ENCODE peak calls at places on chromosomes 5 and 9, in four cellular contexts. One of them, this sample, is unnamed. For H3K27me3, the result is how much of the 10 kb centered on the place peaks cover.

GRCh38 chr9:8764041-8764440 is 964.5 kb upstream of the DMAC1 start:
- DNase-seq in PC-9: no peak
- DNase-seq in left lung: no peak
- DNase-seq in CD4-positive, CD25-positive, alpha-beta regulatory T cell: no peak
- DNase-seq in this sample: no peak

GRCh38 chr5:102554092-102554491 is 55.3 kb upstream of the SLCO6A1 start:
- DNase-seq in CD4-positive, CD25-positive, alpha-beta regulatory T cell: no peak
- DNase-seq in left lung: no peak
- DNase-seq in PC-9: no peak
- DNase-seq in this sample: no peak

GRCh38 chr9:107219486-107219853 is 63.6 kb upstream of the RAD23B start:
- DNase-seq in left lung: no peak
- DNase-seq in CD4-positive, CD25-positive, alpha-beta regulatory T cell: no peak
- DNase-seq in PC-9: no peak
- DNase-seq in this sample: no peak

GRCh38 chr5:141483842-141484241 is 988 bp upstream of the PCDHGC4 start:
- DNase-seq in CD4-positive, CD25-positive, alpha-beta regulatory T cell: no peak
- DNase-seq in left lung: no peak
- DNase-seq in PC-9: no peak
- DNase-seq in this sample: no peak

GRCh38 chr5:132759114-132760042 is 12.2 kb downstream of the CCNI2 start:
- DNase-seq in CD4-positive, CD25-positive, alpha-beta regulatory T cell: no peak
- DNase-seq in PC-9: peak
- DNase-seq in left lung: no peak
- DNase-seq in this sample: no peak

GRCh38 chr9:86303316-86303975 is 21.1 kb upstream of the ISCA1 start:
- DNase-seq in left lung: no peak
- DNase-seq in CD4-positive, CD25-positive, alpha-beta regulatory T cell: peak
- DNase-seq in PC-9: no peak
- DNase-seq in this sample: peak

GRCh38 chr9:122158202-122158601 is 1.4 kb downstream of the NDUFA8 start:
- DNase-seq in CD4-positive, CD25-positive, alpha-beta regulatory T cell: peak
- DNase-seq in left lung: no peak
- DNase-seq in PC-9: no peak
- DNase-seq in this sample: peak

GRCh38 chr5:133421394-133421793 is 190.9 kb downstream of the FSTL4 start:
- DNase-seq in PC-9: no peak
- DNase-seq in CD4-positive, CD25-positive, alpha-beta regulatory T cell: no peak
- DNase-seq in left lung: no peak
- DNase-seq in this sample: peak

GRCh38 chr5:152824316-152824715 is 419.2 kb upstream of the NMUR2 start:
- DNase-seq in CD4-positive, CD25-positive, alpha-beta regulatory T cell: no peak
- DNase-seq in PC-9: no peak
- DNase-seq in left lung: no peak
- DNase-seq in this sample: no peak

GRCh38 chr9:82284758-82285157 is 296.2 kb downstream of the SPATA31D1 start:
- DNase-seq in CD4-positive, CD25-positive, alpha-beta regulatory T cell: no peak
- DNase-seq in PC-9: no peak
- DNase-seq in left lung: no peak
- DNase-seq in this sample: no peak

GRCh38 chr5:172731286-172732073 is 39.5 kb downstream of the DUSP1 start:
- DNase-seq in left lung: peak
- DNase-seq in CD4-positive, CD25-positive, alpha-beta regulatory T cell: no peak
- DNase-seq in PC-9: peak
- DNase-seq in this sample: no peak

GRCh38 chr5:90528704-90529233 is 615 bp downstream of the LYSMD3 start:
- DNase-seq in PC-9: no peak
- DNase-seq in CD4-positive, CD25-positive, alpha-beta regulatory T cell: peak
- DNase-seq in left lung: no peak
- DNase-seq in this sample: peak

GRCh38 chr9:68648971-68649370 is 56.1 kb upstream of the PIP5K1B start:
- DNase-seq in left lung: no peak
- DNase-seq in CD4-positive, CD25-positive, alpha-beta regulatory T cell: no peak
- DNase-seq in PC-9: no peak
- DNase-seq in this sample: no peak

GRCh38 chr9:92964981-92965758 is 17.8 kb downstream of the FGD3 start:
- DNase-seq in CD4-positive, CD25-positive, alpha-beta regulatory T cell: no peak
- DNase-seq in PC-9: no peak
- DNase-seq in left lung: peak
- DNase-seq in this sample: no peak

GRCh38 chr5:168895295-168896019 is 316.3 kb upstream of the PANK3 start:
- DNase-seq in left lung: no peak
- DNase-seq in CD4-positive, CD25-positive, alpha-beta regulatory T cell: no peak
- DNase-seq in PC-9: no peak
- DNase-seq in this sample: no peak

GRCh38 chr9:97911528-97911927 is 10.8 kb downstream of the TRMO start:
- DNase-seq in PC-9: no peak
- DNase-seq in CD4-positive, CD25-positive, alpha-beta regulatory T cell: no peak
- DNase-seq in left lung: no peak
- DNase-seq in this sample: no peak

GRCh38 chr5:157670662-157671591 is at the start of gene C5orf52:
- DNase-seq in PC-9: no peak
- DNase-seq in left lung: peak
- DNase-seq in CD4-positive, CD25-positive, alpha-beta regulatory T cell: no peak
- DNase-seq in this sample: no peak

GRCh38 chr9:33351547-33351946 is 50.8 kb downstream of the AQP7 start:
- DNase-seq in CD4-positive, CD25-positive, alpha-beta regulatory T cell: no peak
- DNase-seq in left lung: no peak
- DNase-seq in PC-9: no peak
- DNase-seq in this sample: no peak

GRCh38 chr9:112753725-112754124 is 3.2 kb downstream of the SNX30 start:
- DNase-seq in PC-9: peak
- DNase-seq in CD4-positive, CD25-positive, alpha-beta regulatory T cell: no peak
- DNase-seq in left lung: no peak
- DNase-seq in this sample: no peak

GRCh38 chr9:38178282-38178681 is 109.3 kb upstream of the SHB start:
- DNase-seq in PC-9: peak
- DNase-seq in CD4-positive, CD25-positive, alpha-beta regulatory T cell: no peak
- DNase-seq in left lung: no peak
- DNase-seq in this sample: no peak

GRCh38 chr9:974064-974992 is 2.1 kb upstream of the DMRT3 start:
- DNase-seq in PC-9: no peak
- DNase-seq in left lung: no peak
- DNase-seq in CD4-positive, CD25-positive, alpha-beta regulatory T cell: no peak
- DNase-seq in this sample: no peak

GRCh38 chr5:181060924-181061323 is 20.9 kb downstream of the BTNL9 start:
- DNase-seq in PC-9: no peak
- DNase-seq in CD4-positive, CD25-positive, alpha-beta regulatory T cell: no peak
- DNase-seq in left lung: no peak
- DNase-seq in this sample: no peak
- H3K27me3 ChIP-seq in PC-9: half or more
- H3K27me3 ChIP-seq in CD4-positive, CD25-positive, alpha-beta regulatory T cell: under half
- H3K27me3 ChIP-seq in left lung: under half
- H3K27me3 ChIP-seq in this sample: under half

DNA sequence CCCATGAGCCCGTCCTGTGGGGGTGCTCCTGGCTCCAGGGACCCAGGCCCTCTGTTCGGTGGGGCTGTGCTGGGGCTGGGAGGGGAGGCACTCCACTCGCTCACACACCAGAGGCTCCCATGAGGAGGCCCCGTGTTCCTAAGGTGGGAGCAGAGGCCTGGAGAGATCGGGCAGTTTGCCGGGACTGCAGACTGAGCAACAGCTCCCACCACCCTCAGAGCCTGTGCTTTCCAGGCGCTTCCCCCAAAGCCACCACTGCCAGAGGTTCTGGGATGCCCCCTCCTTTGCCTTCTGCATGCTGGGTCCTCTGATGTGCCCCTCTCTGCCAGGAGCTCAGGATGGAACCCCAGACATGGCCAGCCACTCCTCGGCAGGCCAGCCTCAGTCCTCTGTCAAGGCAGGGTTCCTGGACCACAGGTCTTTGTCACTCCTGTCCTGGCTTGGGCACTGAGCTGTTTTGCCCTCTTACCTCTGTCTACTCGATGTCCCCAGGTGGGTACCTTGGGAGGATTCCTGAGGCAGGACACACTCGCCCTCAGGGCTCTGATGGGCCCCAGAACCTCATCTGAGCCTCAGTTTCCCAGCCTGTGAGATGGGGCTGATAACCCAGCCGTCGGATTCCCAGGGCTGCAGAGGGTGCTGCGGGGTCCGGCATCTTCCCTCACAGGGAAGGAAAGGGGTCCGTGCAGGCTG is 80.8 kb downstream of the TSPAN17 start:
- DNase-seq in left lung: no peak
- DNase-seq in PC-9: no peak
- DNase-seq in CD4-positive, CD25-positive, alpha-beta regulatory T cell: no peak
- DNase-seq in this sample: no peak
- H3K27me3 ChIP-seq in left lung: under half
- H3K27me3 ChIP-seq in PC-9: half or more
- H3K27me3 ChIP-seq in CD4-positive, CD25-positive, alpha-beta regulatory T cell: under half
- H3K27me3 ChIP-seq in this sample: under half

GRCh38 chr5:56183507-56183906 is 49.6 kb downstream of the ANKRD55 start:
- DNase-seq in PC-9: peak
- DNase-seq in left lung: no peak
- DNase-seq in CD4-positive, CD25-positive, alpha-beta regulatory T cell: no peak
- DNase-seq in this sample: no peak

GRCh38 chr5:56190500-56190899 is 42.6 kb downstream of the ANKRD55 start:
- DNase-seq in CD4-positive, CD25-positive, alpha-beta regulatory T cell: peak
- DNase-seq in PC-9: no peak
- DNase-seq in left lung: peak
- DNase-seq in this sample: no peak

GRCh38 chr5:56191646-56192045 is 41.5 kb downstream of the ANKRD55 start:
- DNase-seq in left lung: no peak
- DNase-seq in CD4-positive, CD25-positive, alpha-beta regulatory T cell: no peak
- DNase-seq in PC-9: no peak
- DNase-seq in this sample: no peak

DNA sequence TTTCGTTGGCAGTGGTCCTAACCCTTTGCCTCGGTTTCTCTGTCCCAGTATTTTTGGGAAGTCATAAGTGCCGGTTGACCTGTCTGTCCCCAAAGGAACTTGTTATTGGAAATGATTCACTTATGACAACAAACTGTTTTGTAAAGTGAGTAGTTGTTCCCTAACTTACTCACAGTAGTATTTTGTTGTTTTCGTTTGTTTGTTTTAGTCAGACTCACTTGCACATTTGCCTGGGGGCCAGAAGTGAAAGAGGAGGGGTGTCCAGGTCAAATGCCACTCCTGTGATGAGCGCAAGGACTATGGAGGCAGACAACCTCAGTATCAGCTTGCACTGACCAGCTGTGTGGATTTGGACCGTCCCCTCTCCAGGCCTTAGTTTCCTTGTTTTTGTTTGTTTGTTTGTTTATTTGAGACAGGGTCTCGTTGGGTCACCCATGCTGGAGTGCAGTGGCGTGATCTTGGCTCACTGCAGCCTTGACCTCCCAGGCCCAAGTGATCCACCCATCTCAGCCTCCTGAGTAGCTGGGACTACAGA is 47.3 kb downstream of the ANKRD55 start:
- DNase-seq in left lung: no peak
- DNase-seq in CD4-positive, CD25-positive, alpha-beta regulatory T cell: no peak
- DNase-seq in PC-9: peak
- DNase-seq in this sample: no peak
- H3K27me3 ChIP-seq in left lung: under half
- H3K27me3 ChIP-seq in CD4-positive, CD25-positive, alpha-beta regulatory T cell: under half
- H3K27me3 ChIP-seq in PC-9: under half
- H3K27me3 ChIP-seq in this sample: under half

GRCh38 chr9:130296783-130297055 is 31.2 kb downstream of the HMCN2 start:
- DNase-seq in CD4-positive, CD25-positive, alpha-beta regulatory T cell: no peak
- DNase-seq in left lung: no peak
- DNase-seq in PC-9: no peak
- DNase-seq in this sample: no peak
- H3K27me3 ChIP-seq in CD4-positive, CD25-positive, alpha-beta regulatory T cell: under half
- H3K27me3 ChIP-seq in left lung: under half
- H3K27me3 ChIP-seq in PC-9: half or more
- H3K27me3 ChIP-seq in this sample: under half

DNA sequence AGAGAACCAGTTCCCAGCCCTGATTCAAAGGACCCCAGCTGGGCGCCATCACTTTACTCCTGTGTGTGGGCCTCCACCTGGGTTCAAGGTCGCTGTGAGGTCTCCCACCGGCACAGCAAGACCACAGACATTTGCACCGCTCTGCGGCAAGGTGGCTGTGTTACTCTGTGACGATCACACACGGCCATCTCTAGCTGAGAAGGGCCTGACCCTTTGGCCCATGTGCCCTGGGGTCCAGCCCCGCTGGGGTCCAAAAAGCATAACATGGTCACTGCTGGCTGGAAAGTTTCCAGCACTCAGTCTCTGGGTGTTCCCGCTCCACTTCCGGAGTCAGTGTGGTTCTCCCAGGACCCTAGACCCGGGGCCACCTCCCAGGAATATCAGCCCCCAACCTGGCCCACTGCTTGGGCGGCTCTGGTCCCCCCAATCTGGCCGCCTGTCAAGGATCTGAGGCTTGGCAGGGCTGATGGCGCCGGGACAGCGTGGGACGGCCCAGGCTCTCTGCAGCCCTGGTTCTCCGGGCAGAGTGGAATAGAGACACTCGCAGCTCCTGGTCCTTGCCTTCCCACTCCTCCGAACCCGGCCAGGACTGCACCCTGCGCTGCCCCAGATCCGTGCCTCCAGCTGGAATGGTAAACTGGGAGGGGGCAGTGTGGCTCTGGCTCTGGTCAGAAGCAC is 3.9 kb upstream of the LMX1B start:
- DNase-seq in PC-9: no peak
- DNase-seq in CD4-positive, CD25-positive, alpha-beta regulatory T cell: no peak
- DNase-seq in left lung: no peak
- DNase-seq in this sample: no peak
- H3K27me3 ChIP-seq in PC-9: under half
- H3K27me3 ChIP-seq in CD4-positive, CD25-positive, alpha-beta regulatory T cell: under half
- H3K27me3 ChIP-seq in left lung: half or more
- H3K27me3 ChIP-seq in this sample: under half

GRCh38 chr5:73302797-73303138 is 129.8 kb downstream of the TMEM174 start:
- DNase-seq in left lung: no peak
- DNase-seq in CD4-positive, CD25-positive, alpha-beta regulatory T cell: no peak
- DNase-seq in PC-9: no peak
- DNase-seq in this sample: no peak

GRCh38 chr5:73299665-73300435 is 126.9 kb downstream of the TMEM174 start:
- DNase-seq in PC-9: no peak
- DNase-seq in left lung: no peak
- DNase-seq in CD4-positive, CD25-positive, alpha-beta regulatory T cell: no peak
- DNase-seq in this sample: no peak

GRCh38 chr5:73300520-73301207 is 127.7 kb downstream of the TMEM174 start:
- DNase-seq in CD4-positive, CD25-positive, alpha-beta regulatory T cell: no peak
- DNase-seq in PC-9: no peak
- DNase-seq in left lung: no peak
- DNase-seq in this sample: no peak

GRCh38 chr5:73303139-73304079 is 130.4 kb downstream of the TMEM174 start:
- DNase-seq in left lung: no peak
- DNase-seq in PC-9: no peak
- DNase-seq in CD4-positive, CD25-positive, alpha-beta regulatory T cell: no peak
- DNase-seq in this sample: no peak

GRCh38 chr5:73301208-73302088 is 128.5 kb downstream of the TMEM174 start:
- DNase-seq in PC-9: no peak
- DNase-seq in CD4-positive, CD25-positive, alpha-beta regulatory T cell: no peak
- DNase-seq in left lung: no peak
- DNase-seq in this sample: no peak
- H3K27me3 ChIP-seq in PC-9: under half
- H3K27me3 ChIP-seq in CD4-positive, CD25-positive, alpha-beta regulatory T cell: half or more
- H3K27me3 ChIP-seq in left lung: half or more
- H3K27me3 ChIP-seq in this sample: under half

This sample was measured in HAP-1.